ENCODE peak calls at places on chromosomes 11 and 22, in nine cellular contexts. A is effector memory CD8-positive, alpha-beta T cell; O is sciatic nerve; Z is lower lobe of right lung; D is Right ventricle myocardium superior; T is CD8-positive, alpha-beta T cell; U is CD4-positive, alpha-beta T cell; C is central memory CD8-positive, alpha-beta T cell; X is naive thymus-derived CD8-positive, alpha-beta T cell. N is an unnamed sample.

GRCh38 chr22:47432683-47433082 is 670.2 kb downstream of the TBC1D22A start:
- ATAC-seq in A (no peak), O (no peak), Z (no peak), D (no peak), T (no peak), U (no peak), C (no peak), X (no peak), N (no peak)

GRCh38 chr22:33542153-33542552 is 378.1 kb downstream of the LARGE1 start:
- ATAC-seq in A (no peak), O (peak; percentile 85), Z (no peak), D (peak; percentile 65), T (no peak), U (no peak), C (no peak), X (no peak), N (no peak)

GRCh38 chr11:108278546-108278945 is 55.7 kb downstream of the ATM start:
- ATAC-seq in A (no peak), O (no peak), Z (no peak), D (peak; percentile 85), T (no peak), U (no peak), C (no peak), X (peak; percentile 51), N (no peak)

GRCh38 chr11:128453444-128454336 is 133.7 kb downstream of the ETS1 start:
- ATAC-seq in A (peak; percentile 78), O (peak; percentile 66), Z (peak; percentile 66), D (peak; percentile 74), T (peak; percentile 63), U (peak; percentile 65), C (no peak), X (peak; percentile 55), N (peak; percentile 69)

GRCh38 chr11:26841818-26842457 is 120.1 kb upstream of the SLC5A12 start:
- ATAC-seq in A (no peak), O (no peak), Z (no peak), D (peak; percentile 73), T (no peak), U (no peak), C (no peak), X (no peak), N (peak; percentile 75)

GRCh38 chr11:133827556-133827955 is 17.8 kb downstream of the SPATA19 start:
- ATAC-seq in A (no peak), O (no peak), Z (no peak), D (no peak), T (no peak), U (no peak), C (no peak), X (no peak), N (no peak)

GRCh38 chr11:117663826-117664225 is 133.2 kb downstream of the DSCAML1 start:
- ATAC-seq in A (no peak), O (no peak), Z (no peak), D (no peak), T (no peak), U (no peak), C (no peak), X (no peak), N (no peak)

GRCh38 chr22:27642104-27642800 is 159.3 kb downstream of the MN1 start:
- ATAC-seq in A (no peak), O (peak; percentile 69), Z (no peak), D (no peak), T (no peak), U (no peak), C (no peak), X (no peak), N (no peak)

GRCh38 chr11:99988105-99988907 is 698.8 kb upstream of the ARHGAP42 start:
- ATAC-seq in A (no peak), O (peak; percentile 57), Z (no peak), D (peak; percentile 85), T (no peak), U (no peak), C (no peak), X (no peak), N (no peak)

GRCh38 chr11:86034710-86035109 is 34.2 kb downstream of the PICALM start:
- ATAC-seq in A (no peak), O (no peak), Z (no peak), D (no peak), T (no peak), U (no peak), C (no peak), X (no peak), N (no peak)

GRCh38 chr11:88604255-88604654 is 266.7 kb upstream of the CTSC start:
- ATAC-seq in A (no peak), O (peak; percentile 92), Z (no peak), D (no peak), T (no peak), U (no peak), C (no peak), X (no peak), N (no peak)

GRCh38 chr11:115659061-115659963 is 155.1 kb upstream of the CADM1 start:
- ATAC-seq in A (no peak), O (peak; percentile 56), Z (peak; percentile 59), D (peak; percentile 82), T (no peak), U (no peak), C (no peak), X (no peak), N (peak; percentile 48)

GRCh38 chr11:129317564-129317963 is 58.1 kb upstream of the BARX2 start:
- ATAC-seq in A (no peak), O (no peak), Z (peak; percentile 85), D (no peak), T (no peak), U (no peak), C (no peak), X (no peak), N (peak; percentile 84)

GRCh38 chr11:121534131-121535093 is 81.6 kb upstream of the SORL1-AS1 start:
- ATAC-seq in A (no peak), O (peak; percentile 90), Z (no peak), D (peak; percentile 66), T (no peak), U (no peak), C (no peak), X (no peak), N (peak; percentile 31)

GRCh38 chr11:119341222-119342022 is 739 bp upstream of the C1QTNF5 start:
- ATAC-seq in A (no peak), O (peak; percentile 14), Z (no peak), D (no peak), T (no peak), U (no peak), C (no peak), X (peak; percentile 37), N (no peak)

GRCh38 chr11:9160166-9160565 is 68.8 kb upstream of the SCUBE2 start:
- ATAC-seq in A (no peak), O (no peak), Z (no peak), D (no peak), T (no peak), U (no peak), C (no peak), X (no peak), N (no peak)

GRCh38 chr11:82194521-82194920 is 539.1 kb downstream of the FAM181B start:
- ATAC-seq in A (no peak), O (no peak), Z (no peak), D (no peak), T (no peak), U (no peak), C (no peak), X (no peak), N (no peak)

GRCh38 chr11:20501971-20502370 is 97.4 kb upstream of the SLC6A5 start:
- ATAC-seq in A (no peak), O (no peak), Z (no peak), D (no peak), T (no peak), U (no peak), C (no peak), X (no peak), N (peak; percentile 76)

GRCh38 chr11:18540207-18541009 is 13.7 kb upstream of the TSG101 start:
- ATAC-seq in A (peak; percentile 78), O (no peak), Z (no peak), D (peak; percentile 53), T (peak; percentile 63), U (peak; percentile 77), C (peak; percentile 40), X (peak; percentile 78), N (peak; percentile 65)

N was measured in esophagus mucosa.